ENCODE peak calls at places on chromosomes 11 and 22, in five cellular contexts. S, U, Y, G and F are unnamed samples.

GRCh38 chr11:59548309-59548656 is 36.9 kb downstream of the OR4D9 start:
- DNase-seq in Y (no peak), S (no peak), G (no peak), U (no peak), F (no peak)

GRCh38 chr11:12169822-12170221 is 59.4 kb downstream of the MICAL2 start:
- DNase-seq in U (no peak), S (no peak), Y (no peak), G (no peak), F (no peak)

GRCh38 chr11:18191376-18191775 is 18.7 kb downstream of the MRGPRX4 start:
- DNase-seq in S (no peak), G (no peak), U (no peak), Y (peak; percentile 50), F (no peak)

GRCh38 chr11:4441500-4441899 is 7.6 kb upstream of the OR52K2 start:
- DNase-seq in Y (no peak), U (no peak), S (no peak), G (no peak), F (no peak)

GRCh38 chr11:114085965-114086364 is 26.5 kb downstream of the ZBTB16 start:
- DNase-seq in G (peak; percentile 79), Y (no peak), U (no peak), S (no peak), F (no peak)

GRCh38 chr22:32707971-32708370 is 93.5 kb upstream of the TIMP3 start:
- DNase-seq in G (no peak), S (no peak), U (peak; percentile 34), Y (no peak), F (no peak)

GRCh38 chr22:46897246-46897623 is 134.8 kb downstream of the TBC1D22A start:
- DNase-seq in G (no peak), Y (no peak), U (peak; percentile 13), S (no peak), F (no peak)

GRCh38 chr11:77487790-77488189 is 13.9 kb upstream of the PAK1 start:
- DNase-seq in Y (no peak), S (no peak), U (no peak), G (no peak), F (no peak)

GRCh38 chr22:48234011-48234410 is 1471.6 kb downstream of the TBC1D22A start:
- DNase-seq in S (no peak), U (no peak), Y (no peak), G (no peak), F (no peak)

GRCh38 chr22:44889233-44889878 is 120.4 kb downstream of the PHF21B start:
- DNase-seq in S (no peak), Y (no peak), U (no peak), G (no peak), F (no peak)

GRCh38 chr11:20161923-20162322 is 1.6 kb upstream of the DBX1 start:
- DNase-seq in Y (no peak), G (no peak), S (no peak), U (no peak), F (no peak)

GRCh38 chr11:130531061-130531460 is 82.6 kb downstream of the ADAMTS15 start:
- DNase-seq in U (peak; percentile 12), S (no peak), Y (peak; percentile 51), G (no peak), F (peak; percentile 29)

GRCh38 chr11:16603890-16604783 is 134.3 kb upstream of the C11orf58 start:
- DNase-seq in G (peak; percentile 88), S (no peak), U (no peak), Y (no peak), F (peak; percentile 40)

GRCh38 chr22:43004362-43005035 is 10.4 kb downstream of the PACSIN2 start:
- DNase-seq in G (no peak), S (no peak), U (peak; percentile 84), Y (no peak), F (peak; percentile 87)

GRCh38 chr11:76371170-76371569 is 9.8 kb downstream of the THAP12 start:
- DNase-seq in Y (peak; percentile 81), U (peak; percentile 86), S (no peak), G (no peak), F (peak; percentile 85)

GRCh38 chr11:117809236-117810055 is 12.4 kb upstream of the DSCAML1 start:
- DNase-seq in U (peak; percentile 70), G (peak; percentile 82), S (no peak), Y (peak; percentile 46), F (peak; percentile 42)

GRCh38 chr11:113874096-113874919 is 1.1 kb downstream of the USP28 start:
- DNase-seq in U (no peak), S (no peak), G (no peak), Y (peak; percentile 27), F (no peak)

GRCh38 chr11:94834931-94835330 is 66.8 kb downstream of the AMOTL1 start:
- DNase-seq in Y (peak; percentile 35), U (peak; percentile 54), G (no peak), S (no peak), F (peak; percentile 60)

GRCh38 chr11:130904380-130904779 is 11.9 kb downstream of the SNX19 start:
- DNase-seq in S (no peak), U (peak; percentile 35), G (no peak), Y (peak; percentile 52), F (peak; percentile 29)

GRCh38 chr11:130598433-130598832 is 150.0 kb downstream of the ADAMTS15 start:
- DNase-seq in U (no peak), Y (no peak), G (no peak), S (no peak), F (no peak)

GRCh38 chr11:33668951-33669596 is 31.6 kb downstream of the C11orf91 start:
- DNase-seq in Y (no peak), U (no peak), G (no peak), S (no peak), F (no peak)

GRCh38 chr11:65355013-65355775 is 643 bp downstream of the TIGD3 start:
- DNase-seq in G (peak; percentile 65), S (no peak), Y (no peak), U (no peak), F (no peak)

GRCh38 chr11:34313099-34313517 is 44.7 kb downstream of the ABTB2 start:
- DNase-seq in G (peak; percentile 74), U (no peak), Y (no peak), S (no peak), F (peak; percentile 27)

GRCh38 chr11:128451651-128452470 is 135.5 kb downstream of the ETS1 start:
- DNase-seq in Y (peak; percentile 87), S (no peak), U (peak; percentile 54), G (peak; percentile 77), F (no peak)

GRCh38 chr11:120032766-120033390 is 105.0 kb downstream of the TRIM29 start:
- DNase-seq in S (no peak), G (no peak), U (no peak), Y (no peak), F (no peak)

GRCh38 chr11:843818-844692 is 1.4 kb downstream of the TSPAN4 start:
- DNase-seq in G (peak; percentile 96), S (peak; percentile 99), Y (peak; percentile 97), U (peak; percentile 94), F (peak; percentile 95)

GRCh38 chr22:30393885-30394284 is 2.9 kb upstream of the SEC14L2 start:
- DNase-seq in U (no peak), G (no peak), Y (no peak), S (no peak), F (no peak)

GRCh38 chr11:11860103-11860979 is 18.6 kb downstream of the USP47 start:
- DNase-seq in G (no peak), U (peak; percentile 61), S (no peak), Y (peak; percentile 69), F (peak; percentile 91)

GRCh38 chr11:96303067-96303466 is 39.9 kb downstream of the MAML2 start:
- DNase-seq in U (peak; percentile 81), S (no peak), Y (peak; percentile 83), G (no peak), F (peak; percentile 73)

GRCh38 chr11:104912102-104912501 is 13.8 kb upstream of the CASP12 start:
- DNase-seq in G (no peak), S (no peak), U (no peak), Y (no peak), F (no peak)
- TF ChIP-seq CTCF in G (no peak), S (no peak), U (no peak), Y (no peak), F (no peak)

GRCh38 chr11:2826679-2827056 is 58.9 kb downstream of the CDKN1C start:
- DNase-seq in U (no peak), S (no peak), G (no peak), Y (no peak), F (no peak)

GRCh38 chr11:2825261-2825885 is 60.2 kb downstream of the CDKN1C start:
- DNase-seq in Y (peak; percentile 79), U (peak; percentile 70), S (peak; percentile 95), G (peak; percentile 93), F (peak; percentile 90)

GRCh38 chr11:2827256-2827655 is 58.3 kb downstream of the CDKN1C start:
- DNase-seq in U (no peak), S (no peak), Y (no peak), G (peak; percentile 51), F (no peak)

GRCh38 chr11:2825886-2826678 is 59.5 kb downstream of the CDKN1C start:
- DNase-seq in Y (peak; percentile 99), S (peak; percentile 94), G (peak; percentile 86), U (peak; percentile 93), F (peak; percentile 98)

GRCh38 chr11:2824851-2825250 is 60.7 kb downstream of the CDKN1C start:
- DNase-seq in U (no peak), Y (no peak), S (no peak), G (peak; percentile 72), F (no peak)
- H3K4me3 ChIP-seq in U (no peak overlapping the region), Y (no peak overlapping the region), S (no peak overlapping the region), G (no peak overlapping the region), F (no peak overlapping the region)

GRCh38 chr11:47443817-47444216 is 5.1 kb downstream of the RAPSN start:
- DNase-seq in Y (no peak), S (no peak), G (no peak), U (no peak), F (no peak)
- TF ChIP-seq CTCF in Y (no peak), S (no peak), G (no peak), U (no peak), F (no peak)

DNA sequence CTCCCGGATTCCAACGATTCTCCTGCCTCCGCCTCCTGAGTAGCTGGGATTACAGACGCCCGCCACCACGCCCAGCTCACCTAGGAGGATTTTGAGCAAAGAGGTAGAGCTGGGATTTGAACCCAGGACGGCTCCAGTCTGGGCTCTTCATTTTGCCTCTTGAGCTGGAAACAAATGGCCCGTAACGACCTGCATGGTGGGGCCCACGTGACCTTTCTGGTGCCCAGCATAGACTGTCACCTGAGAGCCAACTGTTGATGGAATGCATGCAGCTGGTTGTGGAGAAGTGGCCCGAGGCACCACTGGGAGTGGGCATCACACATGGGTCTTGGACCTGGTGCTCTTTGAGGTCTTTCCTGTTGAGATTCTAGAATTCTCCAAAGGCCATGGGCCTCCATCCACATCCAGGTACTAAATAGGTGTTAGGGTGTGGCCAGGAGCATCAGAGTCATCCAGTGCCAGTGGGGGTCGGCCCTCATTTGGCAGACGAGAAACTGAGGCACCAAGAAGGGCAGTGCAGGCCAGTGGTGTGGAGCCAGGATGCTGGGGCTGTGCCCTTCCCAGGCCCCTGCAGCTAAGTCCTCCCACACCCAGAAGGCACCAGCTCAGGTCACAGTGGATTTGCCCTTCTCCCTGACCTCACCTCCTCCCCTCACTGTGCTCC is 3.9 kb downstream of the ATF4 start:
- DNase-seq in G (peak; percentile 56), U (no peak), Y (no peak), S (no peak), F (no peak)
- H3K4me3 ChIP-seq in G (peak overlapping the region; percentile 100), U (no peak overlapping the region), Y (no peak overlapping the region), S (peak overlapping the region; percentile 100), F (no peak overlapping the region)